ENCODE peak calls at places on chromosomes 5 and 9, in eight cellular contexts. S is H1, W is K562, V is HCT116, P is GM12878, O is GM23338, Z is HepG2, B is endothelial cell of umbilical vein. L is an unnamed sample.

GRCh38 chr9:88224938-88225337 is 86.7 kb upstream of the SPATA31C2 start:
- DNase-seq in O (no peak), V (no peak), P (no peak), W (no peak), S (no peak), Z (no peak), B (no peak), L (no peak)

GRCh38 chr5:17024686-17025180 is 88.6 kb upstream of the MYO10 start:
- DNase-seq in W (no peak), B (peak), O (no peak), V (no peak), Z (no peak), S (no peak), P (no peak), L (no peak)

GRCh38 chr5:123180178-123180577 is 91.1 kb downstream of the PRDM6 start:
- DNase-seq in O (no peak), S (no peak), P (no peak), V (no peak), W (no peak), Z (no peak), B (no peak), L (no peak)

GRCh38 chr5:150335778-150336177 is 21.7 kb upstream of the TCOF1 start:
- DNase-seq in Z (no peak), S (no peak), P (no peak), O (no peak), V (no peak), B (no peak), W (no peak), L (no peak)

GRCh38 chr5:147935032-147935431 is 28.7 kb upstream of the C5orf46 start:
- DNase-seq in P (no peak), S (peak), V (peak), W (peak), Z (peak), B (peak), O (peak), L (peak)

GRCh38 chr9:121786543-121786948 is 135.1 kb downstream of the DAB2IP start:
- DNase-seq in O (no peak), W (no peak), V (no peak), B (no peak), Z (no peak), P (no peak), S (no peak), L (no peak)

GRCh38 chr5:173035904-173036707 is 20.0 kb upstream of the CREBRF start:
- DNase-seq in S (no peak), Z (no peak), P (peak), B (peak), O (no peak), V (no peak), W (no peak), L (no peak)

GRCh38 chr5:84181093-84181492 is 203.6 kb downstream of the EDIL3 start:
- DNase-seq in O (no peak), P (no peak), S (no peak), B (no peak), V (no peak), Z (no peak), W (no peak), L (no peak)

GRCh38 chr5:71829206-71829605 is 110.1 kb downstream of the CARTPT start:
- DNase-seq in O (no peak), W (no peak), B (no peak), V (no peak), Z (no peak), S (no peak), P (no peak), L (no peak)

GRCh38 chr5:66164044-66164790 is 20.1 kb downstream of the SREK1 start:
- DNase-seq in B (no peak), O (no peak), P (no peak), S (no peak), W (no peak), V (no peak), Z (no peak), L (peak)

GRCh38 chr9:4590430-4591122 is 71.5 kb upstream of the PLPP6 start:
- DNase-seq in P (no peak), Z (no peak), B (no peak), S (no peak), V (no peak), O (peak), W (no peak), L (no peak)

GRCh38 chr9:116940614-116941215 is 253.6 kb downstream of the TRIM32 start:
- DNase-seq in S (no peak), Z (no peak), P (no peak), V (no peak), O (no peak), W (no peak), B (no peak), L (no peak)

GRCh38 chr9:116941266-116941665 is 254.2 kb downstream of the TRIM32 start:
- DNase-seq in O (no peak), V (no peak), B (no peak), Z (no peak), P (no peak), S (no peak), W (no peak), L (no peak)

GRCh38 chr9:116944714-116945534 is 257.8 kb downstream of the TRIM32 start:
- DNase-seq in S (no peak), O (no peak), V (no peak), P (no peak), Z (no peak), W (no peak), B (no peak), L (no peak)

GRCh38 chr9:116943970-116944369 is 256.9 kb downstream of the TRIM32 start:
- DNase-seq in Z (no peak), V (no peak), W (no peak), B (no peak), S (no peak), P (no peak), O (no peak), L (no peak)

GRCh38 chr9:116942593-116943061 is 255.5 kb downstream of the TRIM32 start:
- DNase-seq in V (no peak), Z (no peak), W (no peak), P (no peak), O (no peak), B (no peak), S (no peak), L (no peak)
- TF ChIP-seq EZH2 in V (no peak), Z (no peak), W (no peak), P (no peak), O (no peak), B (no peak), S (no peak), L (no peak)

DNA sequence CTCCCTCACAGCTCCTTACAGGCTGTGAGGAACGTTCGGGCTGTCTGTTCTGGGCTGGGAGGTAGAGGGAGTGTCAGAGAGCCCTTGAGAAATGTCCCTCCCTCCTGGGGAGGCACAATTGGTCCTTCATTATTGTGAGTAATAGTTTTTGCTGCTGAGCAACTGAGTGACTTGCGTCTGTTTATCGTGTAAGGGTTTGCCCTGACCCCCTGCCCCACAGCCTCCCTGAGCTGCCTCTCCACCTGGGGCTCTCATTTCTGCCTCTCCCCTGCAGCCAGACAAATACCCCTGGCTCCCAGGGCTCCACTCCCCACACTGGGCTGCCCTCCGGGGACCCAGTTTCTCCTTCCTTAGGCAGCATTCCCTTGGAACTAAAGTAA is 175.0 kb upstream of the MVB12B start:
- DNase-seq in Z (no peak), W (no peak), B (no peak), V (no peak), S (no peak), O (no peak), P (no peak), L (no peak)
- H3K4me3 ChIP-seq in Z (peak), W (no peak), B (no peak), V (no peak), S (no peak), O (no peak), P (no peak), L (peak)

GRCh38 chr9:115158666-115159481 is 40.9 kb upstream of the TNC start:
- DNase-seq in P (no peak), B (no peak), V (no peak), Z (no peak), W (no peak), O (no peak), S (no peak), L (no peak)
- TF ChIP-seq POLR2AphosphoS5 in P (no peak), B (no peak), V (no peak), Z (no peak), W (no peak), O (no peak), S (no peak), L (no peak)

GRCh38 chr9:132745911-132746709 is 75.8 kb downstream of the GTF3C4 start:
- DNase-seq in S (no peak), W (no peak), O (no peak), P (no peak), B (no peak), V (no peak), Z (no peak), L (no peak)

GRCh38 chr9:132748450-132748849 is 78.2 kb downstream of the GTF3C4 start:
- DNase-seq in Z (no peak), W (no peak), P (no peak), V (no peak), S (no peak), B (no peak), O (no peak), L (no peak)

GRCh38 chr9:132742821-132743311 is 72.6 kb downstream of the GTF3C4 start:
- DNase-seq in P (no peak), O (peak), S (no peak), B (no peak), V (no peak), Z (no peak), W (no peak), L (no peak)

GRCh38 chr9:132743886-132744544 is 73.8 kb downstream of the GTF3C4 start:
- DNase-seq in B (no peak), S (no peak), W (no peak), V (no peak), P (no peak), O (peak), Z (no peak), L (no peak)

DNA sequence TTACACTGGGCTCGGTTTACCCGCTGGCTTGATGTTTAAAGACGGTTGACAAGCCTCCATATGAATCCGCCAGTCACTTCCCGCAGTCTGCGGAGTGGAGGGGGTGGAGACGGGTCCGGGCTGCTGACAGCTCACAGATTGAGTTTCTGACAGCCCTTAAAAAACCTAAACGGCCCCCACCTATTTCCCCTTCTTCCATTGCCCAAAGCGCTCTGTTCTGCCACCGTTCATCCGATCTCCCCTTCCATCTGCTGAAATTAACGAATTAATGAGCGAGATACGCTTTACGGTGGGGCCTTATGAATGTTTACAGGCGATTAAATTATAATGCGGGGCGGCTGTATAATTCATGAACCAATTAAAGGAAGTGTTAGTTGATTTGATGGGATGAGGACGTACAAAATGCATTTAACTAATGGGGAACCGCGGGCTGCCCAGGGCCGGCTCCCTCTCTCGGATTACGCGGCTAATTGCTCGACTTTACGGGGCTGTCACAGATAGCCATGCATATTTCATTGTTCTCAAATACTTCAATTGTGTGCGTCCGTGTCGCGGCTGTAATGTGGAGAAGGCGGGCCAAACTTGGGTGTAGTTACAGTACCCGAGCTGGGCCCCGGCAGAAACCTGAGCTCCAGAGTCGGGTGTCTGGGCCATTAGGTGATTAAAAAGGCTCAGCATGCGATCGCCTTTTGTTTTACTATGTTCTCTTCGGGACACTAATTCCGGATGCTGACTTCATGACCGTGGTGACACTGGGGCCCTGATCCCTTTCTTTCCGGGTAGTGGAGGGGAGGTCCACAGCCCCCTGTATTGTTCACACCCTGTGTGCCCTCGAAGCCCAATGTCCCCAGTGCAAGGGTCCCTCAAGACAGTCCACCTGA is 74.9 kb downstream of the GTF3C4 start:
- DNase-seq in B (peak), W (no peak), P (no peak), S (no peak), Z (no peak), O (peak), V (no peak), L (no peak)
- TF ChIP-seq EZH2 in B (peak), W (no peak), P (no peak), S (peak), Z (no peak), O (no peak), V (no peak), L (no peak)

DNA sequence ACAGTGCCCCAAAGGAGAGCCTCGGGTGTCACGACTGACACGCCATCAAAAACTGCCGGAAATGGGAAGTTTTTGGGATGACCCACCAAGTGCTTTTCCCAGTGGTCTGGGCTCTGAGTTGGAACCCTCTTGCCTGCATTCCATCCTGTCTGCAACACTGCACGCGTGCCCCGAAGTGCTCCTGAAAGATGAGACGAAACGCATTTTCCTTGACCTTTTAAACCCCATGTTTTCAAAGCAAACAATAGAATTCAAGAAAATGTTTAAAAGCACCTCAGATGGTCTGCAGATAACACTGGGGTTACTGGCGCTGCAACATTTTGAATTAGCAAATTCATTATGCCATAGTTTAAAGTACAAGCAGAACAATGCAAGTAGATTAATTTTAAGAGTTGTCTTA is 92.9 kb downstream of the ANKRD18A start:
- DNase-seq in P (no peak), O (no peak), B (no peak), Z (peak), W (no peak), V (no peak), S (no peak), L (no peak)
- H3K4me3 ChIP-seq in P (no peak), O (no peak), B (no peak), Z (no peak), W (no peak), V (no peak), S (no peak), L (no peak)

L was measured in SK-N-MC.